ENCODE peak calls at places on chromosomes 16 and 17, in four cellular contexts. U is kidney, Q is left lung, M is heart right ventricle. G is an unnamed sample. For H3K9me3, the result is how much of the 10 kb centered on the place peaks cover.

GRCh38 chr17:42174126-42174783 is 6.7 kb downstream of the KCNH4 start:
- DNase-seq in U (no peak), Q (no peak), M (no peak), G (no peak)

GRCh38 chr17:43832168-43832975 is 574 bp downstream of the MPP3 start:
- DNase-seq in U (peak), Q (peak), M (peak), G (peak)

GRCh38 chr16:47043970-47044684 is 70.7 kb upstream of the DNAJA2 start:
- DNase-seq in U (no peak), Q (no peak), M (peak), G (no peak)

GRCh38 chr16:88681084-88681680 is 5.1 kb downstream of the SNAI3 start:
- DNase-seq in U (peak), Q (peak), M (no peak), G (peak)

GRCh38 chr16:78102865-78103264 is 3.4 kb downstream of the WWOX start:
- DNase-seq in U (no peak), Q (no peak), M (no peak), G (no peak)

GRCh38 chr16:4303973-4304372 is 11.9 kb upstream of the GLIS2 start:
- DNase-seq in U (no peak), Q (no peak), M (no peak), G (no peak)

GRCh38 chr16:88194397-88195020 is 188.2 kb upstream of the ZNF469 start:
- DNase-seq in U (no peak), Q (no peak), M (no peak), G (peak)

GRCh38 chr16:11114366-11115164 is 141.4 kb downstream of the SOCS1 start:
- DNase-seq in U (no peak), Q (no peak), M (no peak), G (no peak)

GRCh38 chr16:641326-642188 is at the start of gene MCRIP2:
- DNase-seq in U (peak), Q (peak), M (peak), G (no peak)

GRCh38 chr17:37118738-37119137 is 170.0 kb downstream of the AATF start:
- DNase-seq in U (no peak), Q (no peak), M (no peak), G (no peak)

GRCh38 chr16:66606000-66606751 is 1.7 kb downstream of the CMTM3 start:
- DNase-seq in U (peak), Q (no peak), M (no peak), G (no peak)

GRCh38 chr17:5100832-5101231 is 10.8 kb downstream of the ZNF232 start:
- DNase-seq in U (no peak), Q (no peak), M (no peak), G (no peak)

GRCh38 chr17:5099271-5099670 is 12.4 kb downstream of the ZNF232 start:
- DNase-seq in U (no peak), Q (no peak), M (no peak), G (no peak)

GRCh38 chr17:5092139-5093010 is 14.1 kb downstream of the ZFP3 start:
- DNase-seq in U (no peak), Q (no peak), M (no peak), G (no peak)

DNA sequence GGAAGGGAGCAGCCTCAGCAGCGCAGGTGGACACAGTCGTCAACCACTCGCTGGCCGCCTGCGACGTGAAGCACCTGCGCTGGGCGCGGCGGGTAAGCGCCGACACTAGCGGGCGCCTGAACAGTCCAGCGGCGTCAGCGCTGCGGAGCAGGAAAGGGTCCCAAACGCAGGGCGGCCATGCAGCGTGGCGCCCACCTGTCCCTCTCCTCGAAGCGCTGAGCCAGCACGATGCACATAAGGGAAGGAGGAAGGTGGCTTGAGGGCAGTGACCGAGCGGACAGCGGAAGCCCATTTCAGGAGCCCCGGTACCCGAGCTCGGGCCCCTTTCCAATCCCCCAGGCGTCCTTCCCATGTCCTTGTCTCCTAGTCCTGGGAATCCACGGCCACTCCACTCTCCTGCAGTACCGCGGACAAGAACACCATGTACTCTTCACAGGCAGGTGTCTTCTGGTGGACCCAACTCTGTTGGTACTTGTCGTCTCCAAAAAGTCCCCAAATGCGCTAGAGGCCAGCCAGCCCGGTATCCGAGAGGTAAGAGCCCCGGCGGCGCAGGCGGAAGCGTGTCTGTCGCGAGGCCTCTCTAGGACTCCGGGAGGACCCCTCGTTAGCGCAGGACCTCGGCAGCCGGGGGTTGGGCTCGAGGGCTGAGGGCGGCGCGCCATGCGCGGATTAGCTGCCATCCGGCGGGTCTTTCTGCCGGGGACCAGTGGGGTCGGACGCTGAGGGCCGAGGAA is 14.4 kb downstream of the ZNF232 start:
- DNase-seq in U (peak), Q (peak), M (peak), G (no peak)
- H3K9me3 ChIP-seq in U (under half), Q (under half), M (under half), G (under half)

GRCh38 chr17:22692801-22693171 is 1000.5 kb downstream of the KCNJ18 start:
- DNase-seq in U (no peak), Q (no peak), M (no peak), G (no peak)
- H3K9me3 ChIP-seq in U (under half), Q (under half), M (under half), G (under half)

DNA sequence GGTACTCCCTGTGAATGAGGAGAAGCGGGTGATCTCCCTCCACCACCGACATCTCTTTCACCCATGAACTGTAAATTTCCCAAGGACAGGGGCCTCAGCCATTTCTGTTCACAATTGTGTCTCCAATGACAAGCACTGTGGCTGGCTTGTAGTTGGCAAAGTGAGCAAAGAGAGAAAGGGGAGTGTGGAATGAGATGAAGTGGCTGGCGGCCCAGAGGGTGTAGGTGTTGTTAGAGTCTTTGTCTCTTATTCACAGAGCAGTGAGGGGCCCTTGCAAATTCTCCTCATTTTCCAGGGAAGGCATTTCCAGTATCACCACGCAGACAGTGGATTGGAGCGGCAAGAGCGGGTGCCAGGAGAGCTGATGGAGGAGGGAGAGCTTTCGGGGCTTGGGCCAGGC is 411.7 kb upstream of the EEF2KMT start:
- DNase-seq in U (no peak), Q (no peak), M (no peak), G (no peak)
- H3K9me3 ChIP-seq in U (under half), Q (under half), M (under half), G (under half)

DNA sequence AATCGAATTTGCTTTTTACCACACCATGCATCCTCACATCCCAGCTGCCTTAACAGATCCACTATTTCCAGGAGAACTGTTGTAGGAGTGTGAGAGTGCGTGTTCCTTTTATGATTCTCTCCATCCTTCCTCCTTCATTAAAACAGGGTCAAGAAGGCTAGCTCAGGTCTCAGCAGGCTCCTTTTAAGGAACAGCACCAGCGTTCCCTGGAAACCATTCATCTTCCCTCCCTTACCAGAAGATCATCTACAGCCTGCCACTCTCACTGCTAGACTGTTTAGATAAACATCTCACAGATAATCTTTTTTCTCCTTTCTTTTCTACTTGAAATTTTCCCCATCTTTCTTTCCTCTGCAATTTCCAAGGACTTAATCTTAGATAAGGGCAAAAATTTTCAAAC is 1531.9 kb upstream of the CDH8 start:
- DNase-seq in U (no peak), Q (no peak), M (no peak), G (no peak)
- H3K9me3 ChIP-seq in U (under half), Q (under half), M (under half), G (under half)

GRCh38 chr17:27070836-27071235 is 223.1 kb upstream of the WSB1 start:
- DNase-seq in U (no peak), Q (no peak), M (no peak), G (no peak)
- H3K9me3 ChIP-seq in U (under half), Q (under half), M (under half), G (under half)

DNA sequence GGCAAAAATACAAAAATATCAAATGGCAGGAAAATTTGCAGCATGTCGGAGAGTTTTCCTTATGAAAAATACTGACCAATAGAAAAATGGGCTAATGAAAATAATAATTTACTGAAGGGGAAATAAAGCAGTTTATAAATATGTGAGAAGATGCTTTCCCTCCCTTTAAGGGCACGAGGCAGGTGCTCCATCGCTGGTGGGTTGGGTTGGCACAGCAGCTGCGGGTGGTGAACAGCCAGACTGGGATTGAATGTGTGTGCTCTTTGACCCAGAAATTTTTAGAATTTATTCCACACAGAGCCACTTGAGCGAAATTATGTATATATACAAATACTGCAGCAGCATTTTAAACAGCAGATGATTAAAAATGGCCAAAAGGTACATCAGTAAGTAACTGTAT is 109.1 kb upstream of the ZNF750 start:
- DNase-seq in U (peak), Q (peak), M (no peak), G (no peak)
- H3K9me3 ChIP-seq in U (under half), Q (under half), M (under half), G (under half)

GRCh38 chr17:65417406-65418221 is 143.8 kb downstream of the AXIN2 start:
- DNase-seq in U (no peak), Q (no peak), M (no peak), G (no peak)
- H3K9me3 ChIP-seq in U (under half), Q (under half), M (under half), G (under half)

GRCh38 chr17:18035704-18036103 is 3.3 kb downstream of the ATPAF2 start:
- DNase-seq in U (no peak), Q (no peak), M (no peak), G (no peak)

GRCh38 chr17:18028114-18028513 is 10.9 kb downstream of the ATPAF2 start:
- DNase-seq in U (no peak), Q (no peak), M (no peak), G (no peak)

GRCh38 chr17:18033442-18034099 is 5.4 kb downstream of the ATPAF2 start:
- DNase-seq in U (no peak), Q (no peak), M (peak), G (no peak)

GRCh38 chr17:18028684-18029540 is 10.1 kb downstream of the ATPAF2 start:
- DNase-seq in U (no peak), Q (no peak), M (no peak), G (no peak)

DNA sequence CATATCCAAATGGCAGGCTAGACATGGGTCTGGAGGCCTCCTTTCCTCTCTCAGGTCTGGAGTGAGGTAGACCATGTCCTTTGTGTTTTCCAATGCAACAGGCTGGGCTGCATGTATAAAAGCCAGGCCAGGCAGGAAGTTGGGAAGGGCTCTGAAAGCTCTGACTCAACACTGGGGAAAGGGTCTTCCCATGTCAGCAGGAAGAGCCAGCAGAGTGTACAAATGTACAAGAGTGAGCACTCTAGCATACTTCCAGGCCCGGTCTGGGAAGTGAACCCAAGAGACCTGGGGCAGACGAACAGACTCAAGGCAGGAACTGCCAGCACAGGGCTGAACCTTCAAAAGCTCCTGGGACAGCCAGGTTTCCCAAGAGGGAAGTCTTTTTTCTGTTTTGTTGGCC is 7.0 kb downstream of the ATPAF2 start:
- DNase-seq in U (no peak), Q (no peak), M (no peak), G (no peak)
- H3K9me3 ChIP-seq in U (under half), Q (under half), M (under half), G (under half)

GRCh38 chr17:27157297-27157696 is 136.6 kb upstream of the WSB1 start:
- DNase-seq in U (peak), Q (no peak), M (no peak), G (peak)
- H3K9me3 ChIP-seq in U (under half), Q (under half), M (under half), G (under half)

DNA sequence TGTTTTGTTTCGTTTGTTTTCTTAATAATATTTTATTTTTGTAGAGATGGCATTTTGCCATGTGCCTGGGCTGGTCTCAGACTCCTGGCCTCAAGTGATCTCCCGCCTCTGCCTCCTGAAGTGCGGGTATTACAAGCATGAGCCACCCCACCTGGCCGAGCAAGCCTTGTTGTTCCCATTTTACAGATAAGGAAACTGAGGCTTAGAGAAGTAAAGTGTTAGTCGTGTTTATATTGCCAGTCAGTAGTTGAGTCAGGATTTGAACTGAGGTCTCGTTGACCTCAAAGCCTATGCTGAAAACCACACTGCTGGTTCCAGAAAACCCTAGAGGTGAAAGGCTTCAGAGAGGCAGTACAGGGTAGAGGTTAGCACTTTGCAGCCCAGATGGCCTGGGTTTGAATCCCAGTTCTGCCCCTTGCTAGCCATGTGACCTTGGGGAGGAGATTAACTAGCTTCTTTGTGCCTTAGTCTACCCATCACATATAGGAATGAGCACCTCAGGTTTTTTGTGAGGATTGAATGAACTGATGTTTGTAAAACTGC is 102.0 kb downstream of the ABCC6 start:
- DNase-seq in U (peak), Q (no peak), M (no peak), G (no peak)
- H3K9me3 ChIP-seq in U (under half), Q (under half), M (under half), G (under half)

G was measured in RWPE2.